ENCODE peak calls at places on chromosomes 6 and 20, in four cellular contexts. R is fibroblast of lung, U is GM06990, I is heart right ventricle. Y is an unnamed sample.

GRCh38 chr6:37433657-37434271 is 743 bp downstream of the CMTR1 start:
- DNase-seq in I (no peak), U (no peak), R (peak), Y (no peak)

GRCh38 chr6:129920103-129920798 is 59.1 kb upstream of the TMEM244 start:
- DNase-seq in U (no peak), I (no peak), R (no peak), Y (no peak)

GRCh38 chr6:125867483-125867935 is 76.7 kb downstream of the NCOA7 start:
- DNase-seq in U (no peak), I (no peak), R (peak), Y (peak)

GRCh38 chr20:3119044-3119443 is 34.5 kb upstream of the AVP start:
- DNase-seq in R (no peak), U (no peak), I (no peak), Y (no peak)

GRCh38 chr6:150687508-150687907 is 87.8 kb downstream of the PLEKHG1 start:
- DNase-seq in R (no peak), U (no peak), I (peak), Y (no peak)

GRCh38 chr20:48671141-48671540 is 156.7 kb downstream of the PREX1 start:
- DNase-seq in U (no peak), I (no peak), R (no peak), Y (no peak)

GRCh38 chr6:10269814-10270472 is 144.9 kb downstream of the TFAP2A start:
- DNase-seq in U (no peak), R (no peak), I (no peak), Y (no peak)

GRCh38 chr20:37469531-37469930 is 51.5 kb upstream of the NNAT start:
- DNase-seq in I (no peak), U (no peak), R (no peak), Y (no peak)

GRCh38 chr6:80541186-80541585 is 434.7 kb downstream of the BCKDHB start:
- DNase-seq in R (peak), U (no peak), I (no peak), Y (no peak)

GRCh38 chr6:163293286-163293685 is 121.2 kb upstream of the QKI start:
- DNase-seq in R (no peak), U (no peak), I (no peak), Y (no peak)

GRCh38 chr6:89057759-89058158 is 22.8 kb upstream of the PNRC1 start:
- DNase-seq in R (no peak), U (no peak), I (no peak), Y (no peak)

GRCh38 chr20:52923123-52923543 is 49.0 kb upstream of the TSHZ2 start:
- DNase-seq in I (no peak), R (peak), U (no peak), Y (peak)

GRCh38 chr6:36666726-36667591 is 11.6 kb upstream of the CDKN1A start:
- DNase-seq in R (peak), I (peak), U (peak), Y (peak)

GRCh38 chr20:51767867-51768758 is at the start of gene ATP9A:
- DNase-seq in R (peak), I (peak), U (no peak), Y (no peak)

GRCh38 chr20:38173237-38174156 is 8.4 kb upstream of the TGM2 start:
- DNase-seq in U (no peak), I (no peak), R (peak), Y (peak)

GRCh38 chr6:123829302-123829953 is 25.8 kb downstream of the NKAIN2 start:
- DNase-seq in I (no peak), R (peak), U (no peak), Y (no peak)

GRCh38 chr6:127971945-127972391 is 71.1 kb upstream of the THEMIS start:
- DNase-seq in R (peak), U (no peak), I (no peak), Y (peak)

GRCh38 chr20:53800883-53801604 is 207.4 kb upstream of the ZNF217 start:
- DNase-seq in R (no peak), U (no peak), I (no peak), Y (no peak)

GRCh38 chr6:113645986-113646385 is 211.2 kb upstream of the MARCKS start:
- DNase-seq in U (no peak), I (no peak), R (no peak), Y (no peak)

GRCh38 chr20:57061058-57061900 is 205.2 kb downstream of the BMP7 start:
- DNase-seq in U (no peak), R (no peak), I (no peak), Y (no peak)

GRCh38 chr20:49642808-49643207 is 70.9 kb downstream of the B4GALT5 start:
- DNase-seq in R (no peak), U (no peak), I (no peak), Y (no peak)

GRCh38 chr6:116268589-116269293 is 11.0 kb downstream of the TSPYL1 start:
- DNase-seq in U (no peak), I (no peak), R (peak), Y (peak)

GRCh38 chr6:97669191-97669651 is 386.2 kb upstream of the MMS22L start:
- DNase-seq in U (peak), I (peak), R (peak), Y (no peak)

GRCh38 chr6:47743744-47744143 is 38.1 kb upstream of the OPN5 start:
- DNase-seq in R (peak), U (no peak), I (no peak), Y (no peak)

GRCh38 chr20:53074811-53075314 is 102.7 kb downstream of the TSHZ2 start:
- DNase-seq in I (no peak), R (peak), U (no peak), Y (no peak)

GRCh38 chr20:44598413-44599290 is 16.3 kb downstream of the PKIG start:
- DNase-seq in I (peak), U (no peak), R (peak), Y (no peak)

GRCh38 chr6:121652726-121653623 is 217.5 kb downstream of the GJA1 start:
- DNase-seq in I (no peak), R (peak), U (no peak), Y (peak)

GRCh38 chr6:121649951-121650350 is 214.5 kb downstream of the GJA1 start:
- DNase-seq in R (no peak), I (no peak), U (no peak), Y (no peak)

GRCh38 chr6:121652223-121652622 is 216.8 kb downstream of the GJA1 start:
- DNase-seq in U (no peak), I (no peak), R (no peak), Y (no peak)

GRCh38 chr6:121653624-121654008 is 218.2 kb downstream of the GJA1 start:
- DNase-seq in R (no peak), U (no peak), I (no peak), Y (no peak)

GRCh38 chr6:121651420-121651819 is 216.0 kb downstream of the GJA1 start:
- DNase-seq in I (peak), U (no peak), R (no peak), Y (no peak)
- H3K4me3 ChIP-seq in I (no peak), U (no peak), R (no peak), Y (no peak)

GRCh38 chr6:16339263-16339587 is 100.8 kb downstream of the GMPR start:
- DNase-seq in R (no peak), I (no peak), U (no peak), Y (no peak)
- TF ChIP-seq CTCF in R (no peak), I (no peak), U (no peak), Y (no peak)

GRCh38 chr6:166253277-166254229 is 54.6 kb downstream of the PRR18 start:
- DNase-seq in U (no peak), R (no peak), I (no peak), Y (no peak)
- H3K4me3 ChIP-seq in U (peak), R (no peak), I (peak), Y (no peak)

GRCh38 chr6:149089508-149089907 is 228.0 kb upstream of the TAB2 start:
- DNase-seq in R (no peak), U (no peak), I (no peak), Y (no peak)
- TF ChIP-seq CTCF in R (no peak), U (no peak), I (no peak), Y (no peak)

GRCh38 chr6:35522660-35523658 is 10.3 kb upstream of the TULP1 start:
- DNase-seq in U (peak), R (peak), I (peak), Y (no peak)
- H3K4me3 ChIP-seq in U (peak), R (peak), I (peak), Y (no peak)